ENCODE peak calls at places on chromosome 7, in eight cellular contexts. U, K, D, P, H, C, W and M are unnamed samples.

GRCh38 chr7:127667017-127667670 is 15.2 kb downstream of the SND1 start:
- DNase-seq in C (no peak), U (no peak), W (peak; percentile 58), K (no peak), H (peak; percentile 77), D (no peak), P (no peak), M (peak; percentile 63)

GRCh38 chr7:108261560-108262255 is 131.5 kb upstream of the LAMB4 start:
- DNase-seq in D (no peak), W (peak; percentile 15), H (no peak), U (no peak), C (no peak), K (no peak), P (no peak), M (no peak)

GRCh38 chr7:2520131-2520807 is 695 bp downstream of the LFNG start:
- DNase-seq in K (no peak), P (no peak), C (peak; percentile 47), H (peak; percentile 62), W (no peak), U (no peak), D (peak; percentile 43), M (no peak)

GRCh38 chr7:83468251-83468739 is 180.6 kb downstream of the SEMA3E start:
- DNase-seq in P (no peak), H (peak; percentile 95), D (peak; percentile 49), C (no peak), W (peak; percentile 98), U (no peak), K (peak; percentile 88), M (peak; percentile 98)

GRCh38 chr7:45687721-45688120 is 113.6 kb downstream of the ADCY1 start:
- DNase-seq in P (no peak), U (peak; percentile 49), C (no peak), K (no peak), D (no peak), H (no peak), W (no peak), M (no peak)

GRCh38 chr7:2633538-2634264 is 1.9 kb downstream of the TTYH3 start:
- DNase-seq in D (peak; percentile 46), U (peak; percentile 91), H (peak; percentile 73), W (peak; percentile 88), K (peak; percentile 78), C (peak; percentile 65), P (no peak), M (no peak)

GRCh38 chr7:117061751-117062150 is 108.5 kb downstream of the ST7 start:
- DNase-seq in C (no peak), H (no peak), U (no peak), K (no peak), D (no peak), P (no peak), W (peak; percentile 26), M (no peak)

GRCh38 chr7:99381664-99382075 is 7.1 kb downstream of the ARPC1B start:
- DNase-seq in W (no peak), U (no peak), C (no peak), D (no peak), P (no peak), K (no peak), H (no peak), M (no peak)

GRCh38 chr7:14787551-14787950 is 115.0 kb downstream of the DGKB start:
- DNase-seq in W (no peak), P (no peak), K (no peak), C (no peak), U (no peak), D (no peak), H (no peak), M (no peak)

GRCh38 chr7:47536705-47537611 is 45.0 kb downstream of the TNS3 start:
- DNase-seq in D (peak; percentile 52), U (peak; percentile 82), W (peak; percentile 57), K (no peak), P (no peak), H (no peak), C (no peak), M (no peak)

GRCh38 chr7:87354749-87355148 is 9.3 kb downstream of the CROT start:
- DNase-seq in U (no peak), C (no peak), P (no peak), D (no peak), H (peak; percentile 2), K (no peak), W (no peak), M (no peak)

GRCh38 chr7:46534593-46535271 is 613.7 kb upstream of the IGFBP3 start:
- DNase-seq in P (no peak), K (peak; percentile 93), H (no peak), W (peak; percentile 97), C (no peak), U (no peak), D (no peak), M (no peak)